ENCODE peak calls at places on chromosomes 12 and 14, in nine cellular contexts. Z is epithelial cell of prostate; K is esophagus squamous epithelium; W is DND-41; G is GM12878; A is tibial artery; M is colonic mucosa; Y is IMR-90; V is CD8-positive, alpha-beta memory T cell. P is an unnamed sample.
A peak's percentile ranks its signal among the peaks of the same experiment; 100 is the strongest.

GRCh38 chr14:81990312-81990761 is 456.7 kb upstream of the SEL1L start:
- DNase-seq in Z (no peak), K (no peak), W (peak; percentile 43), G (peak; percentile 16), A (no peak), M (peak; percentile 40), Y (peak; percentile 45), V (no peak), P (no peak)

GRCh38 chr12:32777159-32777558 is 21.5 kb upstream of the YARS2 start:
- DNase-seq in Z (no peak), K (no peak), W (no peak), G (no peak), A (no peak), M (no peak), Y (no peak), V (no peak), P (no peak)

GRCh38 chr12:67790660-67791059 is 142.1 kb downstream of the DYRK2 start:
- DNase-seq in Z (no peak), K (no peak), W (no peak), G (no peak), A (no peak), M (no peak), Y (peak; percentile 10), V (no peak), P (no peak)

GRCh38 chr14:100682749-100683148 is 43.9 kb upstream of the DLK1 start:
- DNase-seq in Z (no peak), K (no peak), W (no peak), G (no peak), A (no peak), M (no peak), Y (no peak), V (no peak), P (no peak)

GRCh38 chr14:62710811-62711210 is 334.4 kb downstream of the KCNH5 start:
- DNase-seq in Z (no peak), K (no peak), W (no peak), G (no peak), A (no peak), M (no peak), Y (no peak), V (no peak), P (no peak)

GRCh38 chr12:100331871-100332270 is 25.0 kb upstream of the SLC17A8 start:
- DNase-seq in Z (no peak), K (no peak), W (no peak), G (no peak), A (no peak), M (no peak), Y (no peak), V (no peak), P (no peak)

GRCh38 chr14:67079836-67080235 is 109.4 kb upstream of the GARIN2 start:
- DNase-seq in Z (no peak), K (no peak), W (no peak), G (no peak), A (no peak), M (no peak), Y (no peak), V (no peak), P (no peak)

GRCh38 chr12:122964439-122965257 is 1.6 kb downstream of the ABCB9 start:
- DNase-seq in Z (no peak), K (no peak), W (no peak), G (no peak), A (no peak), M (peak; percentile 16), Y (no peak), V (no peak), P (no peak)

GRCh38 chr12:3750616-3751015 is 2.3 kb downstream of the CRACR2A start:
- DNase-seq in Z (no peak), K (no peak), W (no peak), G (no peak), A (no peak), M (no peak), Y (no peak), V (no peak), P (no peak)

GRCh38 chr12:119994892-119995658 is 6.0 kb downstream of the BICDL1 start:
- DNase-seq in Z (no peak), K (no peak), W (no peak), G (no peak), A (no peak), M (no peak), Y (no peak), V (no peak), P (no peak)

GRCh38 chr12:23843958-23844357 is 105.5 kb downstream of the SOX5 start:
- DNase-seq in Z (no peak), K (no peak), W (no peak), G (no peak), A (no peak), M (no peak), Y (no peak), V (no peak), P (no peak)

GRCh38 chr12:117119592-117120198 is 20.5 kb upstream of the TESC start:
- DNase-seq in Z (no peak), K (no peak), W (peak; percentile 59), G (no peak), A (no peak), M (peak; percentile 38), Y (no peak), V (no peak), P (no peak)

GRCh38 chr14:90818715-90819114 is 2.5 kb upstream of the TTC7B start:
- DNase-seq in Z (no peak), K (no peak), W (no peak), G (no peak), A (no peak), M (no peak), Y (no peak), V (no peak), P (no peak)

GRCh38 chr12:131452444-131452860 is 258.4 kb upstream of the SFSWAP start:
- DNase-seq in Z (no peak), K (no peak), W (no peak), G (no peak), A (no peak), M (peak; percentile 29), Y (no peak), V (no peak), P (no peak)

GRCh38 chr14:91005716-91006115 is 54.7 kb downstream of the RPS6KA5 start:
- DNase-seq in Z (no peak), K (no peak), W (no peak), G (no peak), A (no peak), M (no peak), Y (no peak), V (no peak), P (no peak)

GRCh38 chr14:23351681-23352505 is 794 bp downstream of the SLC22A17 start:
- DNase-seq in Z (no peak), K (no peak), W (no peak), G (no peak), A (no peak), M (no peak), Y (no peak), V (no peak), P (no peak)

GRCh38 chr12:119578112-119578511 is 15.5 kb upstream of the TMEM233 start:
- DNase-seq in Z (peak; percentile 69), K (no peak), W (no peak), G (no peak), A (no peak), M (no peak), Y (no peak), V (no peak), P (no peak)

GRCh38 chr12:24109381-24110039 is 160.0 kb upstream of the SOX5 start:
- DNase-seq in Z (no peak), K (no peak), W (no peak), G (peak; percentile 37), A (no peak), M (no peak), Y (peak; percentile 32), V (no peak), P (no peak)

GRCh38 chr12:47547077-47547476 is 158.8 kb downstream of the RPAP3 start:
- DNase-seq in Z (no peak), K (no peak), W (no peak), G (no peak), A (no peak), M (no peak), Y (peak; percentile 69), V (no peak), P (no peak)

GRCh38 chr12:96235497-96235826 is 41.3 kb downstream of the ELK3 start:
- DNase-seq in Z (no peak), K (no peak), W (no peak), G (no peak), A (no peak), M (no peak), Y (no peak), V (no peak), P (no peak)
- H3K27ac ChIP-seq in Z (no peak overlapping the region), K (peak overlapping the region; percentile 81), W (no peak overlapping the region), G (no peak overlapping the region), A (peak overlapping the region; percentile 88), M (peak overlapping the region; percentile 53), Y (no peak overlapping the region), V (no peak overlapping the region), P (no peak overlapping the region)

GRCh38 chr12:2137707-2138106 is 84.9 kb downstream of the CACNA1C start:
- DNase-seq in Z (no peak), K (no peak), W (no peak), G (no peak), A (peak; percentile 74), M (peak; percentile 67), Y (no peak), V (no peak), P (no peak)

GRCh38 chr12:2138294-2138693 is 85.5 kb downstream of the CACNA1C start:
- DNase-seq in Z (no peak), K (no peak), W (no peak), G (no peak), A (no peak), M (no peak), Y (no peak), V (no peak), P (no peak)

GRCh38 chr12:2136901-2137300 is 84.1 kb downstream of the CACNA1C start:
- DNase-seq in Z (no peak), K (no peak), W (no peak), G (no peak), A (no peak), M (no peak), Y (no peak), V (no peak), P (no peak)

GRCh38 chr12:2139651-2140050 is 86.9 kb downstream of the CACNA1C start:
- DNase-seq in Z (no peak), K (no peak), W (no peak), G (no peak), A (no peak), M (no peak), Y (no peak), V (no peak), P (no peak)

GRCh38 chr12:2138871-2139308 is 86.1 kb downstream of the CACNA1C start:
- DNase-seq in Z (no peak), K (no peak), W (no peak), G (no peak), A (no peak), M (peak; percentile 48), Y (peak; percentile 43), V (no peak), P (no peak)
- H3K27ac ChIP-seq in Z (no peak overlapping the region), K (no peak overlapping the region), W (no peak overlapping the region), G (no peak overlapping the region), A (peak overlapping the region; percentile 67), M (peak overlapping the region; percentile 67), Y (no peak overlapping the region), V (no peak overlapping the region), P (no peak overlapping the region)

GRCh38 chr14:34038358-34039057 is 87.6 kb upstream of the EGLN3 start:
- DNase-seq in Z (no peak), K (no peak), W (no peak), G (no peak), A (no peak), M (peak; percentile 58), Y (no peak), V (no peak), P (no peak)
- H3K27ac ChIP-seq in Z (peak overlapping the region; percentile 15), K (no peak overlapping the region), W (no peak overlapping the region), G (no peak overlapping the region), A (no peak overlapping the region), M (peak overlapping the region; percentile 26), Y (no peak overlapping the region), V (no peak overlapping the region), P (no peak overlapping the region)

GRCh38 chr12:50419112-50419909 is 18.6 kb downstream of the LARP4 start:
- DNase-seq in Z (peak; percentile 33), K (no peak), W (no peak), G (no peak), A (no peak), M (no peak), Y (no peak), V (no peak), P (no peak)
- H3K27ac ChIP-seq in Z (peak overlapping the region; percentile 9), K (no peak overlapping the region), W (no peak overlapping the region), G (no peak overlapping the region), A (no peak overlapping the region), M (no peak overlapping the region), Y (no peak overlapping the region), V (no peak overlapping the region), P (no peak overlapping the region)

P was measured in CD4-positive, alpha-beta T cell.